ENCODE peak calls at places on chromosome 15, in eight cellular contexts. E is cerebellar cortex, M is naive B cell, U is EL, H is GM23338, P is breast epithelium, Z is glomerular endothelial cell, S is fibroblast of the conjunctiva. R is an unnamed sample.

GRCh38 chr15:94097567-94097966 is 133.8 kb upstream of the MCTP2 start:
- DNase-seq in Z (no peak), E (no peak), U (no peak), P (no peak), S (no peak), H (no peak), M (no peak), R (no peak)

GRCh38 chr15:25554640-25555039 is 115.8 kb upstream of the UBE3A start:
- DNase-seq in U (no peak), P (no peak), S (no peak), E (no peak), Z (no peak), M (no peak), H (no peak), R (no peak)

GRCh38 chr15:38391186-38391585 is 62.7 kb upstream of the FAM98B start:
- DNase-seq in Z (no peak), E (no peak), S (no peak), H (no peak), U (no peak), P (no peak), M (no peak), R (no peak)

GRCh38 chr15:88881781-88882180 is 13.6 kb downstream of the HAPLN3 start:
- DNase-seq in M (no peak), Z (no peak), E (no peak), U (no peak), H (no peak), P (no peak), S (no peak), R (no peak)

GRCh38 chr15:89837134-89837829 is 22.6 kb upstream of the ANPEP start:
- DNase-seq in E (no peak), Z (no peak), H (no peak), U (peak), M (no peak), P (no peak), S (no peak), R (no peak)

GRCh38 chr15:61558172-61559146 is 329.4 kb upstream of the RORA start:
- DNase-seq in M (no peak), H (no peak), Z (no peak), U (no peak), P (no peak), E (no peak), S (no peak), R (no peak)

GRCh38 chr15:29451201-29451781 is 181.7 kb upstream of the NSMCE3 start:
- DNase-seq in E (no peak), H (peak), U (no peak), M (no peak), P (no peak), Z (no peak), S (no peak), R (no peak)

GRCh38 chr15:59299919-59300617 is 72.6 kb downstream of the MYO1E start:
- DNase-seq in Z (peak), E (peak), H (no peak), M (peak), S (peak), P (no peak), U (peak), R (peak)

GRCh38 chr15:89341316-89342005 is 6.8 kb upstream of the POLG start:
- DNase-seq in H (no peak), E (peak), S (no peak), P (no peak), Z (no peak), U (no peak), M (no peak), R (no peak)

GRCh38 chr15:63381301-63382192 is at the start of gene CA12:
- DNase-seq in P (peak), S (no peak), H (peak), U (peak), M (no peak), Z (no peak), E (peak), R (no peak)

GRCh38 chr15:31235298-31236183 is 91.1 kb upstream of the KLF13 start:
- DNase-seq in S (no peak), H (no peak), P (no peak), Z (no peak), E (peak), U (no peak), M (no peak), R (no peak)

GRCh38 chr15:65916664-65917406 is 47.5 kb downstream of the RAB11A start:
- DNase-seq in U (peak), Z (no peak), E (peak), H (peak), S (peak), P (peak), M (peak), R (peak)

GRCh38 chr15:69758810-69759410 is 306.3 kb downstream of the RPLP1 start:
- DNase-seq in S (no peak), Z (no peak), M (peak), P (no peak), E (no peak), H (no peak), U (peak), R (no peak)

GRCh38 chr15:35557544-35557943 is 11.6 kb upstream of the DPH6 start:
- DNase-seq in S (peak), Z (no peak), M (no peak), U (peak), E (no peak), H (no peak), P (no peak), R (peak)

GRCh38 chr15:68354923-68355322 is 77.0 kb downstream of the ITGA11 start:
- DNase-seq in H (no peak), P (no peak), Z (no peak), M (no peak), S (no peak), E (no peak), U (peak), R (peak)

GRCh38 chr15:81113861-81114261 is 20.2 kb upstream of the CFAP161 start:
- DNase-seq in P (no peak), U (no peak), M (no peak), S (no peak), E (no peak), Z (no peak), H (peak), R (peak)

GRCh38 chr15:90816401-90817116 is 51.8 kb upstream of the FURIN start:
- DNase-seq in M (no peak), H (no peak), P (no peak), E (no peak), U (no peak), S (no peak), Z (no peak), R (no peak)

GRCh38 chr15:68479406-68479805 is 47.4 kb upstream of the ITGA11 start:
- DNase-seq in M (no peak), Z (no peak), P (no peak), H (no peak), U (peak), E (no peak), S (no peak), R (peak)

GRCh38 chr15:38860253-38860652 is 295.6 kb upstream of the RASGRP1 start:
- DNase-seq in S (no peak), E (no peak), H (peak), M (no peak), Z (no peak), P (no peak), U (no peak), R (no peak)

GRCh38 chr15:38899300-38899699 is 334.7 kb upstream of the RASGRP1 start:
- DNase-seq in P (no peak), H (no peak), Z (no peak), S (no peak), E (no peak), U (no peak), M (no peak), R (peak)

R was measured in AG04450.